ENCODE peak calls at places on chromosomes 16 and 17, in six cellular contexts. H is left colon, D is NCI-H510A treated with DMSO at 0.1 percent for 48 hours, T is lung microvascular endothelial cell, C is Kasumi-1, K is lung. F is an unnamed sample.

GRCh38 chr17:69175812-69176517 is 34.3 kb upstream of the ABCA6 start:
- DNase-seq in H (no peak), D (no peak), T (peak), C (no peak), K (no peak), F (peak)

GRCh38 chr17:48726182-48726915 is 2.2 kb downstream of the HOXB13 start:
- DNase-seq in H (no peak), D (no peak), T (no peak), C (no peak), K (no peak), F (no peak)

GRCh38 chr16:4505356-4506153 is 29.4 kb downstream of the HMOX2 start:
- DNase-seq in H (peak), D (no peak), T (no peak), C (peak), K (peak), F (no peak)

GRCh38 chr16:21211486-21211885 is at the start of gene ZP2:
- DNase-seq in H (no peak), D (no peak), T (no peak), C (no peak), K (no peak), F (no peak)

GRCh38 chr16:25988089-25988488 is 296.3 kb downstream of the HS3ST4 start:
- DNase-seq in H (no peak), D (peak), T (no peak), C (no peak), K (no peak), F (no peak)

GRCh38 chr16:53085539-53086450 is 31.0 kb downstream of the CHD9 start:
- DNase-seq in H (no peak), D (no peak), T (peak), C (no peak), K (no peak), F (no peak)

GRCh38 chr16:57775661-57776469 is 26.4 kb downstream of the KIFC3 start:
- DNase-seq in H (peak), D (peak), T (no peak), C (no peak), K (no peak), F (no peak)

GRCh38 chr17:51537996-51538550 is 277.7 kb downstream of the UTP18 start:
- DNase-seq in H (no peak), D (no peak), T (no peak), C (no peak), K (no peak), F (no peak)

GRCh38 chr17:79707931-79708891 is 22.5 kb upstream of the ENPP7 start:
- DNase-seq in H (peak), D (peak), T (peak), C (peak), K (no peak), F (peak)

GRCh38 chr16:15934991-15935390 is 14.4 kb upstream of the ABCC1 start:
- DNase-seq in H (no peak), D (no peak), T (no peak), C (no peak), K (no peak), F (no peak)

GRCh38 chr16:75703341-75703740 is 2.1 kb upstream of the DUXB start:
- DNase-seq in H (no peak), D (no peak), T (peak), C (no peak), K (no peak), F (peak)

GRCh38 chr16:88310796-88311605 is 71.8 kb upstream of the ZNF469 start:
- DNase-seq in H (no peak), D (no peak), T (no peak), C (no peak), K (no peak), F (no peak)

GRCh38 chr16:87368029-87368765 is 15.4 kb downstream of the FBXO31 start:
- DNase-seq in H (no peak), D (no peak), T (peak), C (peak), K (no peak), F (no peak)

GRCh38 chr17:74076446-74076845 is 127.0 kb upstream of the RPL38 start:
- DNase-seq in H (no peak), D (no peak), T (no peak), C (no peak), K (no peak), F (no peak)

GRCh38 chr16:89828199-89828869 is at the start of gene SPIRE2:
- DNase-seq in H (peak), D (no peak), T (peak), C (peak), K (peak), F (peak)

GRCh38 chr17:80791758-80792284 is 199.8 kb upstream of the CHMP6 start:
- DNase-seq in H (no peak), D (no peak), T (peak), C (no peak), K (peak), F (peak)

GRCh38 chr17:81037026-81037782 is 2.3 kb downstream of the BAIAP2 start:
- DNase-seq in H (no peak), D (no peak), T (no peak), C (no peak), K (peak), F (no peak)

GRCh38 chr16:84933774-84934571 is 77.4 kb downstream of the ZDHHC7 start:
- DNase-seq in H (no peak), D (no peak), T (peak), C (no peak), K (no peak), F (no peak)

GRCh38 chr16:2447920-2448583 is 11.9 kb upstream of the TEDC2 start:
- DNase-seq in H (no peak), D (no peak), T (no peak), C (no peak), K (no peak), F (peak)

GRCh38 chr16:49023095-49023494 is 258.5 kb downstream of the CBLN1 start:
- DNase-seq in H (no peak), D (peak), T (no peak), C (no peak), K (no peak), F (peak)

GRCh38 chr16:2955438-2955778 is 8.7 kb upstream of the KREMEN2 start:
- DNase-seq in H (no peak), D (no peak), T (no peak), C (no peak), K (no peak), F (no peak)

GRCh38 chr16:50781518-50781917 is 39.6 kb downstream of the CYLD start:
- DNase-seq in H (no peak), D (no peak), T (no peak), C (no peak), K (no peak), F (no peak)

GRCh38 chr17:39626671-39627169 is at the start of gene PPP1R1B:
- DNase-seq in H (peak), D (no peak), T (no peak), C (no peak), K (no peak), F (no peak)

GRCh38 chr16:73956592-73957495 is 339.8 kb upstream of the PSMD7 start:
- DNase-seq in H (peak), D (peak), T (peak), C (peak), K (peak), F (peak)

GRCh38 chr17:76153202-76153601 is 12.2 kb upstream of the FOXJ1 start:
- DNase-seq in H (no peak), D (no peak), T (no peak), C (no peak), K (no peak), F (no peak)

GRCh38 chr16:68234188-68235104 is 1.5 kb downstream of the ESRP2 start:
- DNase-seq in H (peak), D (peak), T (no peak), C (no peak), K (peak), F (no peak)

GRCh38 chr17:66627985-66628384 is 206.9 kb upstream of the CACNG5 start:
- DNase-seq in H (no peak), D (no peak), T (no peak), C (no peak), K (no peak), F (peak)

GRCh38 chr16:80273635-80274538 is 266.9 kb upstream of the DYNLRB2 start:
- DNase-seq in H (no peak), D (no peak), T (no peak), C (no peak), K (no peak), F (peak)

GRCh38 chr16:3934491-3935185 is 54.1 kb upstream of the CREBBP start:
- DNase-seq in H (no peak), D (no peak), T (no peak), C (no peak), K (no peak), F (no peak)

GRCh38 chr17:59160203-59161025 is 4.9 kb downstream of the PRR11 start:
- DNase-seq in H (no peak), D (no peak), T (peak), C (no peak), K (no peak), F (no peak)

GRCh38 chr17:30701498-30701989 is 122.9 kb downstream of the CRLF3 start:
- DNase-seq in H (no peak), D (no peak), T (no peak), C (no peak), K (no peak), F (no peak)

GRCh38 chr16:85220125-85220839 is 108.0 kb upstream of the CIBAR2 start:
- DNase-seq in H (peak), D (peak), T (peak), C (no peak), K (peak), F (peak)

GRCh38 chr16:287298-287811 is 4.4 kb downstream of the PDIA2 start:
- DNase-seq in H (no peak), D (peak), T (no peak), C (no peak), K (no peak), F (no peak)

GRCh38 chr17:77315010-77315409 is 174.2 kb downstream of the SEC14L1 start:
- DNase-seq in H (no peak), D (no peak), T (no peak), C (no peak), K (no peak), F (no peak)

GRCh38 chr17:74276561-74277009 is 2.6 kb downstream of the DNAI2 start:
- DNase-seq in H (no peak), D (no peak), T (no peak), C (no peak), K (no peak), F (no peak)

GRCh38 chr17:75722542-75723095 is 1.4 kb downstream of the ITGB4 start:
- DNase-seq in H (peak), D (no peak), T (no peak), C (no peak), K (no peak), F (no peak)

F was measured in iris pigment epithelial cell.